ENCODE peak calls at places on chromosomes 11 and 22, in five cellular contexts. H is esophagus muscularis mucosa, L is BJ, S is heart left ventricle, D is tibial nerve. K is an unnamed sample.

GRCh38 chr11:119773016-119773415 is 44.0 kb upstream of the NECTIN1 start:
- DNase-seq in H (no peak), L (no peak), S (peak; percentile 5), D (no peak), K (peak; percentile 7)

GRCh38 chr11:94151903-94152677 is 23.4 kb downstream of the PANX1 start:
- DNase-seq in H (no peak), L (peak; percentile 52), S (peak; percentile 64), D (no peak), K (no peak)

GRCh38 chr11:45089251-45089650 is 57.2 kb upstream of the PRDM11 start:
- DNase-seq in H (peak; percentile 97), L (peak; percentile 99), S (peak; percentile 88), D (peak; percentile 71), K (no peak)

GRCh38 chr11:27563201-27563600 is 56.6 kb upstream of the LIN7C start:
- DNase-seq in H (no peak), L (no peak), S (no peak), D (no peak), K (no peak)

GRCh38 chr11:20488352-20488751 is 100.8 kb downstream of the PRMT3 start:
- DNase-seq in H (no peak), L (no peak), S (no peak), D (no peak), K (no peak)

GRCh38 chr22:41062146-41062545 is 30.2 kb upstream of the EP300 start:
- DNase-seq in H (no peak), L (no peak), S (no peak), D (no peak), K (no peak)

GRCh38 chr22:45064313-45065268 is 54.8 kb upstream of the PHF21B start:
- DNase-seq in H (no peak), L (peak; percentile 59), S (no peak), D (no peak), K (no peak)

GRCh38 chr11:76459299-76459698 is 14.5 kb downstream of the EMSY start:
- DNase-seq in H (no peak), L (no peak), S (no peak), D (no peak), K (no peak)

GRCh38 chr11:126530416-126530815 is 174.9 kb downstream of the ST3GAL4 start:
- DNase-seq in H (no peak), L (no peak), S (no peak), D (no peak), K (no peak)

GRCh38 chr22:46090051-46090591 is 60.2 kb upstream of the PPARA start:
- DNase-seq in H (no peak), L (no peak), S (peak; percentile 70), D (peak; percentile 19), K (peak; percentile 65)

GRCh38 chr22:49606562-49606961 is 221.1 kb downstream of the BRD1 start:
- DNase-seq in H (no peak), L (no peak), S (no peak), D (no peak), K (peak; percentile 40)

GRCh38 chr22:38016182-38017078 is 32.1 kb upstream of the SOX10 start:
- DNase-seq in H (no peak), L (no peak), S (peak; percentile 58), D (peak; percentile 59), K (no peak)

GRCh38 chr11:134662629-134663360 is 250.8 kb upstream of the B3GAT1 start:
- DNase-seq in H (peak; percentile 86), L (no peak), S (no peak), D (no peak), K (no peak)

GRCh38 chr11:130816941-130817607 is 99.2 kb downstream of the SNX19 start:
- DNase-seq in H (peak; percentile 89), L (no peak), S (no peak), D (no peak), K (no peak)

GRCh38 chr11:69166186-69167115 is 10.7 kb downstream of the SMIM38 start:
- DNase-seq in H (no peak), L (peak; percentile 62), S (peak; percentile 66), D (no peak), K (no peak)

GRCh38 chr22:30286331-30286730 is 3.0 kb downstream of the CASTOR1 start:
- DNase-seq in H (no peak), L (no peak), S (no peak), D (no peak), K (no peak)

GRCh38 chr11:30244255-30244654 is 13.4 kb downstream of the FSHB start:
- DNase-seq in H (no peak), L (no peak), S (no peak), D (no peak), K (no peak)

DNA sequence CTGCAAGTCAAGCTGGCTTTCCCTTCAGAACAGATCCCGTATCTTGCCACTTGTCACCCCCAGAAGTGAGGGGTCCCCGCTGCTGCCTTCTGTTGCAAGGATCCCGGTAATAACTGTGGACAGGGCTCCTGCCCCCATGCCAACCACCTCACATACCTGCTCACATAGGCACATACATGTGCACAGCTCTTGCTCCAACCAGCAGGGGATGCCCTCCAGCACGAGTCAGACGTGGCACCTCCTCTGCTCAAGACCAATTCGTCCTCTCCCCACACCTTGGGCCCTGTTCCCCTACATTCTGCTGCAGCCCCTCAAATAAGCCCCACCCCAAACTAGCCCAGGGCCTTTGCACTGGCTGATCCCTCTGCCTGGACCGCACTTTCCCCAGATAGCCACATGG is 163.3 kb downstream of the CRYBB2 start:
- DNase-seq in H (no peak), L (no peak), S (no peak), D (no peak), K (no peak)
- TF ChIP-seq CTCF in H (no peak), L (peak; percentile 13), S (no peak), D (no peak), K (no peak)

DNA sequence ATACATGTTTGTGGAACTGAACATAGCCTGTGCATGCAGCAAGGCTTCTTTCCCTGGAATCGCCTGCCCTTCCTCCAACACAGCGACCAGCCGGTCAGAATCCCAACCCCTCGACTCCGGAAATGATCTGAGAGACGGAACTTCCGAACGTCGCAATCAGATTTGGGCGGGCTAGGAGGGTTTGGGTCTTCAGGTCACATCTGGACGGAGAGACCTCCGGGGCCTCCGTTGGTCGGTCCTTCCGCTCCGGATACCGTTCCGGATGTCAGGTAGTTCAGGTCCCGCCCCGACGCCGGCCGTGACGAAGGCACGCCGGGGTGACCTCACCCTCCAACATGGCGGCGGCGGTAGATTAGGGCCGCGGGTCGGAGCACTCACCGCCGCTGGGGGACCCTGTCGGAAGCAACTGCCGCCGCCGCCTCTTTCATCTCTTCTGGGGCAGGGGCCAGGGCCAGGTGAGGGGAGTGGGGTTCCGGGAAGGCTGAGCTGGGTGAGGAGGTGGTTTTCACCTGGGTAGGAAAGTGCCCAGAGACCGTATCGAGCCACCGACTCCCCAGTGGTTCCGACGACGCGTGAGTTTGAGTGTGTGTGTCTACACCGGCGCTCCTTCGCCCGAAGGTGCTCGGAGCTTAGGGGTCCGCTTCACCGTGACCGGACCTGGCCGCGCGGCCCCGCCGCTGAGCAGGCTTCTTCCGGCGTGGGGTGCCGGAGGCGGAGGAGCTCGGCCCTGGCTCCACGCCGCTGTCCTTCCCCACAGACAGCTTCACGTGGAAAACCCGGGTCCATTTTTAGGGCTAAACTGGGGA is at the start of gene BCL2L13:
- DNase-seq in H (peak; percentile 98), L (no peak), S (peak; percentile 96), D (peak; percentile 85), K (peak; percentile 96)
- TF ChIP-seq CTCF in H (peak; percentile 12), L (peak; percentile 3), S (no peak), D (no peak), K (peak; percentile 19)

GRCh38 chr11:8832571-8833260 is 78.3 kb upstream of the AKIP1 start:
- DNase-seq in H (no peak), L (peak; percentile 84), S (no peak), D (no peak), K (peak; percentile 69)
- TF ChIP-seq CTCF in H (no peak), L (no peak), S (no peak), D (no peak), K (no peak)

GRCh38 chr11:10666976-10667892 is 26.3 kb downstream of the IRAG1 start:
- DNase-seq in H (no peak), L (peak; percentile 62), S (no peak), D (no peak), K (no peak)
- TF ChIP-seq CTCF in H (no peak), L (no peak), S (no peak), D (no peak), K (no peak)

GRCh38 chr11:18733202-18733601 is 7.2 kb upstream of the IGSF22 start:
- DNase-seq in H (no peak), L (no peak), S (no peak), D (no peak), K (no peak)

GRCh38 chr11:18730020-18730419 is 4.0 kb upstream of the IGSF22 start:
- DNase-seq in H (no peak), L (no peak), S (no peak), D (no peak), K (no peak)

GRCh38 chr11:18729426-18729825 is 3.4 kb upstream of the IGSF22 start:
- DNase-seq in H (no peak), L (no peak), S (no peak), D (no peak), K (no peak)

GRCh38 chr11:18731427-18731826 is 5.4 kb upstream of the IGSF22 start:
- DNase-seq in H (no peak), L (no peak), S (no peak), D (no peak), K (no peak)

DNA sequence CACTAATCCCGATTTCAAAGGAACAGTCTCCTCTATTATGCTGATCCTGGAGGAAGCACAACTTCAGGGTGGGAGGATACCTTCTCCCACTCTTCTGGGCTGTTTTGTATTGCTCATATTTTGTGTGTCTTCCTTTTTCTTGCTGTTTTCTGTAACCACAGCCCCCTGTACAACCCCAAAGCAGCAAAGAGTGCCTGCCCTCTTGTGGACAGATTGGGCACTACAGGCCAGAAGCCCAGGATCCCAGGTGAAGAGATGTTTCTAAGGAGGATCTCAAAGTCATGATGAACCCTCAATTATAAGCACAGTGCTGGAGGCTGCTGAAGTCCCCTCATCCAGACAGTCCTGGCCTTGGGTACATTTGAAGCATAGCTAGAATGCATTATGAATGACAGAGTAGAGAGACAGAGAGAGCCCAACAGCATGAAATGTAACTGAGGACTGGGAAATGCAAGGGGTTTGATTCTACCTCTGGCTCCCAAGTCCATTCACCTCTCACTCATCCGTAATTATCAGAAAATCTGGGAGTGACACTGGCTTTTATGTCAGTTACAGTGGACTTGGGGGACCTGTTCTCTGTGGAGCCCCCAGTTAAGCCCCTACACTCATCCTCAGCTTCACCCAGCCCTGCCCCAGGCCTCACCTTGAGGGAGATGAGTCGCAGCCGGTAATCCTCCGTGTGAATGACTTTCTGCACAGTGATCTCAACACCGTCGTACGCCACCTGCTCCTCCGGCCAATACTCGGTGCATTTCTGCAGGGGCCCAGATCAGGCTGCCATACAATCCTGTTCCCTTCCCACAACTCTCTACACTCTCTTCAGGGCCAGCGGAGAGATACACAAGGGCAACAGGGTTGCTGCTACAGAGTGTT is 6.2 kb upstream of the IGSF22 start:
- DNase-seq in H (no peak), L (no peak), S (no peak), D (peak; percentile 51), K (no peak)
- TF ChIP-seq CTCF in H (peak; percentile 87), L (peak; percentile 99), S (peak; percentile 90), D (peak; percentile 96), K (peak; percentile 99)

GRCh38 chr11:124778281-124778680 is 16.2 kb upstream of the ESAM start:
- DNase-seq in H (no peak), L (no peak), S (no peak), D (no peak), K (no peak)
- TF ChIP-seq CTCF in H (no peak), L (no peak), S (no peak), D (no peak), K (peak; percentile 14)

K was measured in upper lobe of right lung.